ENCODE peak calls at places on chromosomes 2 and 18, in eight cellular contexts. X is mucosa of gallbladder, D is WTC11, H is HTR-8/SVneo, J is BJ, C is NCI-H510A treated with DMSO at 0.1 percent for 48 hours, P is nucleus accumbens, U is GM10248. M is an unnamed sample.

GRCh38 chr2:176129825-176130152 is 284 bp downstream of the HOXD8 start:
- DNase-seq in P (no peak), D (no peak), H (no peak), C (no peak), U (no peak), J (no peak), X (no peak), M (no peak)

GRCh38 chr2:144995482-144995881 is 475.6 kb upstream of the ZEB2 start:
- DNase-seq in X (no peak), P (no peak), U (no peak), J (peak), C (no peak), H (no peak), D (no peak), M (no peak)

GRCh38 chr2:200471324-200471848 is 38.5 kb downstream of the KCTD18 start:
- DNase-seq in X (no peak), H (peak), P (peak), C (peak), J (no peak), D (no peak), U (peak), M (peak)

GRCh38 chr2:112166801-112167499 is 28.8 kb downstream of the FBLN7 start:
- DNase-seq in H (no peak), P (no peak), X (no peak), D (no peak), C (no peak), U (no peak), J (no peak), M (no peak)

GRCh38 chr2:75047189-75047812 is 88.9 kb downstream of the POLE4 start:
- DNase-seq in H (peak), C (no peak), X (no peak), D (no peak), P (no peak), J (no peak), U (no peak), M (no peak)

GRCh38 chr2:20635698-20636584 is 15.0 kb downstream of the HS1BP3 start:
- DNase-seq in X (peak), D (peak), U (peak), P (peak), J (no peak), H (peak), C (peak), M (peak)

GRCh38 chr2:11749646-11750349 is 3.4 kb downstream of the LPIN1 start:
- DNase-seq in J (no peak), H (no peak), X (no peak), D (no peak), C (no peak), U (peak), P (no peak), M (no peak)

GRCh38 chr2:24490674-24491625 is at the start of gene NCOA1:
- DNase-seq in C (peak), D (peak), U (peak), X (peak), J (peak), H (peak), P (peak), M (peak)

GRCh38 chr2:96150007-96150406 is 4.8 kb upstream of the DUSP2 start:
- DNase-seq in D (no peak), C (no peak), X (no peak), P (no peak), H (no peak), U (no peak), J (no peak), M (no peak)

GRCh38 chr2:2623939-2624338 is 292.9 kb upstream of the MYT1L start:
- DNase-seq in P (no peak), D (no peak), H (no peak), J (no peak), U (no peak), X (no peak), C (no peak), M (no peak)

GRCh38 chr2:121809607-121810006 is 54.2 kb downstream of the TSN start:
- DNase-seq in J (no peak), P (no peak), X (no peak), H (no peak), C (peak), D (no peak), U (no peak), M (no peak)

GRCh38 chr18:48354746-48355260 is 54.4 kb downstream of the ZBTB7C start:
- DNase-seq in H (no peak), P (no peak), C (no peak), J (no peak), X (no peak), U (no peak), D (no peak), M (no peak)

GRCh38 chr2:230541934-230542380 is 126.0 kb downstream of the SP100 start:
- DNase-seq in H (peak), X (no peak), D (no peak), P (no peak), C (no peak), J (no peak), U (peak), M (no peak)

GRCh38 chr2:239226677-239227076 is 174.1 kb downstream of the HDAC4 start:
- DNase-seq in H (no peak), C (no peak), X (no peak), P (no peak), J (no peak), U (no peak), D (no peak), M (no peak)

GRCh38 chr2:235333076-235333475 is 160.8 kb upstream of the AGAP1 start:
- DNase-seq in J (no peak), X (no peak), C (no peak), D (no peak), U (no peak), P (no peak), H (no peak), M (no peak)

GRCh38 chr2:36538345-36538744 is 59.6 kb downstream of the FEZ2 start:
- DNase-seq in D (no peak), X (no peak), U (no peak), J (no peak), P (no peak), H (no peak), C (peak), M (no peak)

GRCh38 chr18:48545690-48546365 is 7.0 kb downstream of the CTIF start:
- DNase-seq in J (no peak), X (peak), H (no peak), D (peak), C (peak), P (peak), U (no peak), M (peak)

GRCh38 chr18:42187611-42188378 is 232.8 kb downstream of the PIK3C3 start:
- DNase-seq in X (no peak), U (no peak), H (no peak), J (no peak), P (no peak), C (no peak), D (no peak), M (no peak)

GRCh38 chr2:222423632-222424280 is 587 bp upstream of the SGPP2 start:
- DNase-seq in C (peak), J (no peak), D (no peak), X (no peak), H (no peak), U (peak), P (no peak), M (peak)

GRCh38 chr18:13530879-13531387 is 195.4 kb downstream of the FAM210A start:
- DNase-seq in P (peak), H (peak), C (peak), D (peak), U (peak), X (peak), J (peak), M (peak)

GRCh38 chr2:140761807-140762206 is 1369.0 kb downstream of the LRP1B start:
- DNase-seq in P (no peak), U (no peak), H (no peak), C (no peak), D (no peak), X (no peak), J (no peak), M (no peak)

GRCh38 chr2:130759906-130760753 is 4.8 kb downstream of the AMER3 start:
- DNase-seq in P (no peak), H (no peak), J (no peak), X (no peak), D (no peak), C (peak), U (no peak), M (no peak)

GRCh38 chr2:40034801-40035200 is 255.7 kb upstream of the THUMPD2 start:
- DNase-seq in U (no peak), P (no peak), J (no peak), C (no peak), H (no peak), D (no peak), X (no peak), M (no peak)

GRCh38 chr2:127504552-127505460 is 21.5 kb downstream of the IWS1 start:
- DNase-seq in D (no peak), X (no peak), J (no peak), U (no peak), C (no peak), P (no peak), H (no peak), M (no peak)

GRCh38 chr2:137826373-137827372 is 137.6 kb upstream of the HNMT start:
- DNase-seq in X (no peak), U (peak), P (no peak), J (no peak), C (no peak), D (no peak), H (no peak), M (no peak)

GRCh38 chr2:169799555-169799954 is 884 bp downstream of the SSB start:
- DNase-seq in X (no peak), U (no peak), D (no peak), H (no peak), J (no peak), C (no peak), P (no peak), M (no peak)

GRCh38 chr18:50356036-50356945 is 18.6 kb upstream of the SKA1 start:
- DNase-seq in U (peak), P (no peak), X (no peak), D (no peak), H (no peak), C (peak), J (no peak), M (peak)

GRCh38 chr2:10159486-10160160 is 37.1 kb downstream of the RRM2 start:
- DNase-seq in P (no peak), X (no peak), C (no peak), U (no peak), D (no peak), H (no peak), J (no peak), M (no peak)

GRCh38 chr18:42654561-42654960 is 460.9 kb downstream of the RIT2 start:
- DNase-seq in X (no peak), P (no peak), D (no peak), U (no peak), H (no peak), C (no peak), J (no peak), M (no peak)

M was measured in GM23338.